ENCODE peak calls at places on chromosomes 11 and 22, in ten cellular contexts. One of them, this sample, is unnamed.
A peak's percentile ranks its signal among the peaks of the same experiment; 100 is the strongest.

GRCh38 chr22:39448205-39449054 is 8.4 kb upstream of the MGAT3 start:
- DNase-seq in GM12864: no peak
- DNase-seq in AG08396: no peak
- DNase-seq in ovary: no peak
- DNase-seq in substantia nigra: no peak
- DNase-seq in fibroblast of the conjunctiva: no peak
- DNase-seq in body of pancreas: no peak
- DNase-seq in activated T-cell treated with anti-CD3 and anti-CD28 coated beads for 1 hour: no peak
- DNase-seq in MV-4-11: no peak
- DNase-seq in fibroblast of lung: no peak
- DNase-seq in this sample: no peak

GRCh38 chr22:43170131-43170480 is 16.8 kb downstream of the TTLL12 start:
- DNase-seq in GM12864: no peak
- DNase-seq in substantia nigra: no peak
- DNase-seq in ovary: no peak
- DNase-seq in fibroblast of lung: no peak
- DNase-seq in body of pancreas: no peak
- DNase-seq in MV-4-11: no peak
- DNase-seq in fibroblast of the conjunctiva: no peak
- DNase-seq in AG08396: no peak
- DNase-seq in activated T-cell treated with anti-CD3 and anti-CD28 coated beads for 1 hour: no peak
- DNase-seq in this sample: no peak

GRCh38 chr11:72353861-72354260 is 80.5 kb downstream of the CLPB start:
- DNase-seq in MV-4-11: no peak
- DNase-seq in ovary: no peak
- DNase-seq in substantia nigra: no peak
- DNase-seq in AG08396: no peak
- DNase-seq in fibroblast of lung: no peak
- DNase-seq in fibroblast of the conjunctiva: no peak
- DNase-seq in GM12864: no peak
- DNase-seq in body of pancreas: no peak
- DNase-seq in activated T-cell treated with anti-CD3 and anti-CD28 coated beads for 1 hour: no peak
- DNase-seq in this sample: peak; percentile 26

GRCh38 chr11:3949132-3949531 is 93.7 kb downstream of the STIM1 start:
- DNase-seq in activated T-cell treated with anti-CD3 and anti-CD28 coated beads for 1 hour: no peak
- DNase-seq in fibroblast of the conjunctiva: no peak
- DNase-seq in substantia nigra: no peak
- DNase-seq in body of pancreas: no peak
- DNase-seq in ovary: no peak
- DNase-seq in AG08396: no peak
- DNase-seq in fibroblast of lung: no peak
- DNase-seq in GM12864: peak; percentile 36
- DNase-seq in MV-4-11: peak; percentile 88
- DNase-seq in this sample: no peak

GRCh38 chr11:67062526-67063373 is 6.1 kb downstream of the RHOD start:
- DNase-seq in body of pancreas: no peak
- DNase-seq in activated T-cell treated with anti-CD3 and anti-CD28 coated beads for 1 hour: no peak
- DNase-seq in fibroblast of the conjunctiva: no peak
- DNase-seq in substantia nigra: no peak
- DNase-seq in fibroblast of lung: no peak
- DNase-seq in MV-4-11: no peak
- DNase-seq in GM12864: no peak
- DNase-seq in AG08396: no peak
- DNase-seq in ovary: no peak
- DNase-seq in this sample: no peak

GRCh38 chr22:33167998-33168397 is 109.8 kb upstream of the SYN3 start:
- DNase-seq in ovary: no peak
- DNase-seq in fibroblast of the conjunctiva: no peak
- DNase-seq in fibroblast of lung: no peak
- DNase-seq in substantia nigra: no peak
- DNase-seq in AG08396: no peak
- DNase-seq in activated T-cell treated with anti-CD3 and anti-CD28 coated beads for 1 hour: no peak
- DNase-seq in body of pancreas: no peak
- DNase-seq in MV-4-11: no peak
- DNase-seq in GM12864: no peak
- DNase-seq in this sample: no peak

GRCh38 chr11:34755671-34756070 is 134.8 kb downstream of the EHF start:
- DNase-seq in MV-4-11: no peak
- DNase-seq in activated T-cell treated with anti-CD3 and anti-CD28 coated beads for 1 hour: no peak
- DNase-seq in fibroblast of lung: no peak
- DNase-seq in ovary: no peak
- DNase-seq in fibroblast of the conjunctiva: no peak
- DNase-seq in GM12864: no peak
- DNase-seq in body of pancreas: no peak
- DNase-seq in substantia nigra: no peak
- DNase-seq in AG08396: no peak
- DNase-seq in this sample: no peak

GRCh38 chr11:122853971-122854446 is 15.7 kb downstream of the CRTAM start:
- DNase-seq in MV-4-11: peak; percentile 58
- DNase-seq in ovary: peak; percentile 39
- DNase-seq in substantia nigra: no peak
- DNase-seq in body of pancreas: peak; percentile 55
- DNase-seq in fibroblast of lung: peak; percentile 78
- DNase-seq in fibroblast of the conjunctiva: peak; percentile 76
- DNase-seq in AG08396: peak; percentile 63
- DNase-seq in activated T-cell treated with anti-CD3 and anti-CD28 coated beads for 1 hour: peak; percentile 19
- DNase-seq in GM12864: no peak
- DNase-seq in this sample: peak; percentile 90

GRCh38 chr11:73321342-73322110 is 13.4 kb downstream of the ARHGEF17 start:
- DNase-seq in fibroblast of lung: peak; percentile 77
- DNase-seq in ovary: peak; percentile 85
- DNase-seq in fibroblast of the conjunctiva: no peak
- DNase-seq in AG08396: no peak
- DNase-seq in activated T-cell treated with anti-CD3 and anti-CD28 coated beads for 1 hour: no peak
- DNase-seq in body of pancreas: peak; percentile 53
- DNase-seq in GM12864: no peak
- DNase-seq in MV-4-11: peak; percentile 10
- DNase-seq in substantia nigra: no peak
- DNase-seq in this sample: peak; percentile 73

GRCh38 chr11:125600663-125601062 is 8.0 kb downstream of the STT3A start:
- DNase-seq in fibroblast of lung: no peak
- DNase-seq in AG08396: no peak
- DNase-seq in ovary: no peak
- DNase-seq in substantia nigra: no peak
- DNase-seq in body of pancreas: no peak
- DNase-seq in GM12864: no peak
- DNase-seq in fibroblast of the conjunctiva: no peak
- DNase-seq in MV-4-11: no peak
- DNase-seq in activated T-cell treated with anti-CD3 and anti-CD28 coated beads for 1 hour: no peak
- DNase-seq in this sample: no peak

GRCh38 chr22:23061471-23062280 is 8.6 kb upstream of the GNAZ start:
- DNase-seq in MV-4-11: no peak
- DNase-seq in fibroblast of lung: no peak
- DNase-seq in fibroblast of the conjunctiva: no peak
- DNase-seq in activated T-cell treated with anti-CD3 and anti-CD28 coated beads for 1 hour: no peak
- DNase-seq in substantia nigra: no peak
- DNase-seq in ovary: peak; percentile 13
- DNase-seq in body of pancreas: no peak
- DNase-seq in GM12864: no peak
- DNase-seq in AG08396: no peak
- DNase-seq in this sample: no peak

GRCh38 chr22:46791201-46791731 is 28.8 kb downstream of the TBC1D22A start:
- DNase-seq in fibroblast of the conjunctiva: no peak
- DNase-seq in MV-4-11: peak; percentile 83
- DNase-seq in ovary: no peak
- DNase-seq in GM12864: no peak
- DNase-seq in body of pancreas: no peak
- DNase-seq in AG08396: peak; percentile 91
- DNase-seq in activated T-cell treated with anti-CD3 and anti-CD28 coated beads for 1 hour: peak; percentile 64
- DNase-seq in fibroblast of lung: peak; percentile 72
- DNase-seq in substantia nigra: no peak
- DNase-seq in this sample: peak; percentile 27